ENCODE peak calls at places on chromosomes 5 and 9, in four cellular contexts. B, W, I and U are unnamed samples.

GRCh38 chr5:95223859-95224258 is 61.0 kb downstream of the MCTP1 start:
- DNase-seq in B (no peak), W (no peak), I (no peak), U (no peak)

GRCh38 chr9:135073741-135074305 is 13.6 kb upstream of the OLFM1 start:
- DNase-seq in B (no peak), W (no peak), I (no peak), U (no peak)

GRCh38 chr5:143976055-143976454 is 164.1 kb downstream of the HMHB1 start:
- DNase-seq in B (no peak), W (no peak), I (no peak), U (no peak)

GRCh38 chr9:37327553-37327952 is 94.9 kb upstream of the GRHPR start:
- DNase-seq in B (no peak), W (no peak), I (no peak), U (no peak)

GRCh38 chr9:124442826-124443225 is 7.4 kb upstream of the ADGRD2 start:
- DNase-seq in B (peak), W (no peak), I (no peak), U (no peak)

GRCh38 chr9:105259274-105259673 is 14.8 kb downstream of the SLC44A1 start:
- DNase-seq in B (no peak), W (no peak), I (no peak), U (no peak)

GRCh38 chr5:152104211-152104610 is 179.6 kb upstream of the GLRA1 start:
- DNase-seq in B (no peak), W (no peak), I (no peak), U (no peak)

GRCh38 chr5:136356747-136357469 is 8.4 kb downstream of the TRPC7 start:
- DNase-seq in B (no peak), W (no peak), I (no peak), U (no peak)

GRCh38 chr5:160303690-160304089 is 8.7 kb downstream of the CCNJL start:
- DNase-seq in B (no peak), W (no peak), I (no peak), U (no peak)

GRCh38 chr5:131416729-131417128 is 152.9 kb downstream of the CDC42SE2 start:
- DNase-seq in B (no peak), W (no peak), I (no peak), U (no peak)

GRCh38 chr5:111486055-111486454 is 26.3 kb downstream of the STARD4 start:
- DNase-seq in B (no peak), W (no peak), I (no peak), U (no peak)

GRCh38 chr9:129989740-129990139 is 53.2 kb downstream of the FNBP1 start:
- DNase-seq in B (peak), W (no peak), I (no peak), U (no peak)

GRCh38 chr9:4375424-4376195 is 75.7 kb upstream of the GLIS3 start:
- DNase-seq in B (peak), W (no peak), I (peak), U (no peak)

GRCh38 chr5:170491479-170491878 is 12.3 kb upstream of the KCNIP1 start:
- DNase-seq in B (peak), W (no peak), I (no peak), U (peak)

GRCh38 chr5:178232124-178232919 is at the start of gene PHYKPL:
- DNase-seq in B (no peak), W (peak), I (peak), U (peak)

GRCh38 chr9:15837079-15837679 is 284.3 kb downstream of the CCDC171 start:
- DNase-seq in B (peak), W (no peak), I (peak), U (peak)

GRCh38 chr5:142600611-142601360 is 85.1 kb downstream of the FGF1 start:
- DNase-seq in B (peak), W (no peak), I (no peak), U (peak)

GRCh38 chr9:107213561-107214028 is 69.5 kb upstream of the RAD23B start:
- DNase-seq in B (peak), W (no peak), I (peak), U (peak)

GRCh38 chr9:93324191-93324834 is 127.2 kb upstream of the FAM120A start:
- DNase-seq in B (no peak), W (no peak), I (no peak), U (no peak)

GRCh38 chr5:148970228-148970627 is 92.6 kb downstream of the SH3TC2 start:
- DNase-seq in B (no peak), W (no peak), I (no peak), U (no peak)

GRCh38 chr9:107683566-107683965 is 194.0 kb upstream of the KLF4 start:
- DNase-seq in B (no peak), W (no peak), I (no peak), U (no peak)

GRCh38 chr9:129166962-129167557 is 11.0 kb downstream of the IER5L start:
- DNase-seq in B (peak), W (peak), I (peak), U (no peak)

GRCh38 chr5:166074839-166075481 is 2216.5 kb upstream of the WWC1 start:
- DNase-seq in B (no peak), W (no peak), I (no peak), U (no peak)

GRCh38 chr9:127131871-127132270 is 9.4 kb upstream of the ANGPTL2 start:
- DNase-seq in B (no peak), W (no peak), I (peak), U (no peak)

GRCh38 chr9:15927131-15927530 is 374.3 kb downstream of the CCDC171 start:
- DNase-seq in B (peak), W (no peak), I (no peak), U (peak)

GRCh38 chr9:125346351-125346750 is 84.7 kb downstream of the GAPVD1 start:
- DNase-seq in B (no peak), W (no peak), I (no peak), U (no peak)

GRCh38 chr9:114301798-114302565 is 20.9 kb upstream of the ORM1 start:
- DNase-seq in B (no peak), W (no peak), I (no peak), U (no peak)

GRCh38 chr5:131109540-131110255 is 55.4 kb downstream of the HINT1 start:
- DNase-seq in B (peak), W (peak), I (peak), U (peak)

GRCh38 chr9:132141364-132141947 is 20.4 kb upstream of the NTNG2 start:
- DNase-seq in B (no peak), W (no peak), I (no peak), U (no peak)

GRCh38 chr9:91844170-91844569 is 105.9 kb downstream of the ROR2 start:
- DNase-seq in B (no peak), W (no peak), I (no peak), U (no peak)

GRCh38 chr9:122281368-122281767 is 16.7 kb downstream of the MRRF start:
- DNase-seq in B (no peak), W (no peak), I (no peak), U (no peak)